ENCODE peak calls at places on chromosomes 2 and 18, in four cellular contexts. One of them, this sample, is unnamed.

GRCh38 chr2:19474128-19474527 is 115.7 kb upstream of the OSR1 start:
- DNase-seq in activated CD8-positive, alpha-beta memory T cell treated with anti-CD3 and anti-CD28 coated beads for 4 hours: peak
- DNase-seq in effector memory CD8-positive, alpha-beta T cell: peak
- DNase-seq in hippocampal formation: peak
- DNase-seq in this sample: peak

GRCh38 chr2:219998099-219998498 is 370.7 kb downstream of the SLC4A3 start:
- DNase-seq in hippocampal formation: no peak
- DNase-seq in activated CD8-positive, alpha-beta memory T cell treated with anti-CD3 and anti-CD28 coated beads for 4 hours: no peak
- DNase-seq in effector memory CD8-positive, alpha-beta T cell: no peak
- DNase-seq in this sample: no peak

GRCh38 chr2:165295643-165296042 is 56.4 kb downstream of the SCN2A start:
- DNase-seq in hippocampal formation: no peak
- DNase-seq in activated CD8-positive, alpha-beta memory T cell treated with anti-CD3 and anti-CD28 coated beads for 4 hours: no peak
- DNase-seq in effector memory CD8-positive, alpha-beta T cell: no peak
- DNase-seq in this sample: no peak

GRCh38 chr2:239538357-239539052 is 137.7 kb upstream of the HDAC4 start:
- DNase-seq in hippocampal formation: no peak
- DNase-seq in effector memory CD8-positive, alpha-beta T cell: no peak
- DNase-seq in activated CD8-positive, alpha-beta memory T cell treated with anti-CD3 and anti-CD28 coated beads for 4 hours: no peak
- DNase-seq in this sample: no peak

GRCh38 chr18:60113396-60113795 is 213.6 kb downstream of the PMAIP1 start:
- DNase-seq in activated CD8-positive, alpha-beta memory T cell treated with anti-CD3 and anti-CD28 coated beads for 4 hours: no peak
- DNase-seq in hippocampal formation: no peak
- DNase-seq in effector memory CD8-positive, alpha-beta T cell: no peak
- DNase-seq in this sample: no peak

GRCh38 chr2:101596346-101596745 is 101.2 kb upstream of the MAP4K4 start:
- DNase-seq in effector memory CD8-positive, alpha-beta T cell: no peak
- DNase-seq in activated CD8-positive, alpha-beta memory T cell treated with anti-CD3 and anti-CD28 coated beads for 4 hours: no peak
- DNase-seq in hippocampal formation: no peak
- DNase-seq in this sample: no peak

GRCh38 chr2:78778756-78779510 is 246.6 kb upstream of the REG3G start:
- DNase-seq in activated CD8-positive, alpha-beta memory T cell treated with anti-CD3 and anti-CD28 coated beads for 4 hours: no peak
- DNase-seq in effector memory CD8-positive, alpha-beta T cell: no peak
- DNase-seq in hippocampal formation: no peak
- DNase-seq in this sample: no peak

GRCh38 chr2:151976945-151977353 is 121.9 kb downstream of the CACNB4 start:
- DNase-seq in activated CD8-positive, alpha-beta memory T cell treated with anti-CD3 and anti-CD28 coated beads for 4 hours: no peak
- DNase-seq in effector memory CD8-positive, alpha-beta T cell: no peak
- DNase-seq in hippocampal formation: no peak
- DNase-seq in this sample: no peak

GRCh38 chr2:138512672-138513071 is 11.1 kb downstream of the SPOPL start:
- DNase-seq in effector memory CD8-positive, alpha-beta T cell: no peak
- DNase-seq in activated CD8-positive, alpha-beta memory T cell treated with anti-CD3 and anti-CD28 coated beads for 4 hours: no peak
- DNase-seq in hippocampal formation: no peak
- DNase-seq in this sample: no peak

GRCh38 chr2:208548689-208549088 is 142.1 kb downstream of the PTH2R start:
- DNase-seq in activated CD8-positive, alpha-beta memory T cell treated with anti-CD3 and anti-CD28 coated beads for 4 hours: no peak
- DNase-seq in hippocampal formation: no peak
- DNase-seq in effector memory CD8-positive, alpha-beta T cell: no peak
- DNase-seq in this sample: no peak

GRCh38 chr2:239476029-239476756 is 75.4 kb upstream of the HDAC4 start:
- DNase-seq in activated CD8-positive, alpha-beta memory T cell treated with anti-CD3 and anti-CD28 coated beads for 4 hours: no peak
- DNase-seq in hippocampal formation: no peak
- DNase-seq in effector memory CD8-positive, alpha-beta T cell: no peak
- DNase-seq in this sample: no peak

GRCh38 chr2:215702116-215702905 is 266.4 kb upstream of the FN1 start:
- DNase-seq in hippocampal formation: no peak
- DNase-seq in effector memory CD8-positive, alpha-beta T cell: no peak
- DNase-seq in activated CD8-positive, alpha-beta memory T cell treated with anti-CD3 and anti-CD28 coated beads for 4 hours: no peak
- DNase-seq in this sample: no peak

GRCh38 chr2:239181601-239182471 is 219.0 kb downstream of the HDAC4 start:
- DNase-seq in hippocampal formation: no peak
- DNase-seq in effector memory CD8-positive, alpha-beta T cell: no peak
- DNase-seq in activated CD8-positive, alpha-beta memory T cell treated with anti-CD3 and anti-CD28 coated beads for 4 hours: no peak
- DNase-seq in this sample: no peak

GRCh38 chr2:2655451-2655850 is 324.4 kb upstream of the MYT1L start:
- DNase-seq in hippocampal formation: no peak
- DNase-seq in activated CD8-positive, alpha-beta memory T cell treated with anti-CD3 and anti-CD28 coated beads for 4 hours: no peak
- DNase-seq in effector memory CD8-positive, alpha-beta T cell: no peak
- DNase-seq in this sample: no peak

GRCh38 chr2:28338046-28338753 is 54.5 kb upstream of the FOSL2 start:
- DNase-seq in activated CD8-positive, alpha-beta memory T cell treated with anti-CD3 and anti-CD28 coated beads for 4 hours: no peak
- DNase-seq in hippocampal formation: no peak
- DNase-seq in effector memory CD8-positive, alpha-beta T cell: no peak
- DNase-seq in this sample: no peak

GRCh38 chr2:99085400-99085799 is 56.1 kb upstream of the C2orf15 start:
- DNase-seq in hippocampal formation: no peak
- DNase-seq in activated CD8-positive, alpha-beta memory T cell treated with anti-CD3 and anti-CD28 coated beads for 4 hours: no peak
- DNase-seq in effector memory CD8-positive, alpha-beta T cell: no peak
- DNase-seq in this sample: peak

GRCh38 chr2:54471221-54471711 is 15.1 kb downstream of the SPTBN1 start:
- DNase-seq in hippocampal formation: no peak
- DNase-seq in activated CD8-positive, alpha-beta memory T cell treated with anti-CD3 and anti-CD28 coated beads for 4 hours: no peak
- DNase-seq in effector memory CD8-positive, alpha-beta T cell: no peak
- DNase-seq in this sample: no peak

GRCh38 chr2:119960821-119961220 is 52.1 kb upstream of the EPB41L5 start:
- DNase-seq in effector memory CD8-positive, alpha-beta T cell: no peak
- DNase-seq in activated CD8-positive, alpha-beta memory T cell treated with anti-CD3 and anti-CD28 coated beads for 4 hours: no peak
- DNase-seq in hippocampal formation: no peak
- DNase-seq in this sample: no peak

GRCh38 chr2:138742446-138743057 is 37.6 kb downstream of the NXPH2 start:
- DNase-seq in activated CD8-positive, alpha-beta memory T cell treated with anti-CD3 and anti-CD28 coated beads for 4 hours: no peak
- DNase-seq in hippocampal formation: no peak
- DNase-seq in effector memory CD8-positive, alpha-beta T cell: no peak
- DNase-seq in this sample: no peak

GRCh38 chr2:214519258-214519818 is 108.5 kb downstream of the VWC2L start:
- DNase-seq in hippocampal formation: no peak
- DNase-seq in activated CD8-positive, alpha-beta memory T cell treated with anti-CD3 and anti-CD28 coated beads for 4 hours: no peak
- DNase-seq in effector memory CD8-positive, alpha-beta T cell: no peak
- DNase-seq in this sample: no peak

GRCh38 chr2:60676950-60677349 is 79.1 kb upstream of the PAPOLG start:
- DNase-seq in effector memory CD8-positive, alpha-beta T cell: no peak
- DNase-seq in activated CD8-positive, alpha-beta memory T cell treated with anti-CD3 and anti-CD28 coated beads for 4 hours: no peak
- DNase-seq in hippocampal formation: no peak
- DNase-seq in this sample: peak

GRCh38 chr2:96556441-96557330 is 20.1 kb downstream of the ARID5A start:
- DNase-seq in hippocampal formation: no peak
- DNase-seq in effector memory CD8-positive, alpha-beta T cell: no peak
- DNase-seq in activated CD8-positive, alpha-beta memory T cell treated with anti-CD3 and anti-CD28 coated beads for 4 hours: peak
- DNase-seq in this sample: peak

GRCh38 chr2:115560671-115561070 is 1118.2 kb downstream of the DPP10 start:
- DNase-seq in activated CD8-positive, alpha-beta memory T cell treated with anti-CD3 and anti-CD28 coated beads for 4 hours: no peak
- DNase-seq in effector memory CD8-positive, alpha-beta T cell: no peak
- DNase-seq in hippocampal formation: no peak
- DNase-seq in this sample: no peak

GRCh38 chr2:100260712-100261620 is 61.3 kb downstream of the LONRF2 start:
- DNase-seq in hippocampal formation: peak
- DNase-seq in activated CD8-positive, alpha-beta memory T cell treated with anti-CD3 and anti-CD28 coated beads for 4 hours: no peak
- DNase-seq in effector memory CD8-positive, alpha-beta T cell: no peak
- DNase-seq in this sample: peak

GRCh38 chr2:8927510-8928456 is 75.7 kb downstream of the MBOAT2 start:
- DNase-seq in hippocampal formation: peak
- DNase-seq in effector memory CD8-positive, alpha-beta T cell: no peak
- DNase-seq in activated CD8-positive, alpha-beta memory T cell treated with anti-CD3 and anti-CD28 coated beads for 4 hours: no peak
- DNase-seq in this sample: no peak

This sample was measured in KBM-7.